ENCODE peak calls at places on chromosome 3, in ten cellular contexts. M is K562, Q is endothelial cell of umbilical vein, Z is GM06990, H is Panc1, A is psoas muscle, S is gastrocnemius medialis, W is body of pancreas, P is bronchial epithelial cell, I is heart right ventricle. R is an unnamed sample. For H3K27me3, the result is how much of the 10 kb centered on the place peaks cover.

GRCh38 chr3:80187981-80188380 is 420.2 kb upstream of the ROBO1 start:
- DNase-seq in I (no peak), Q (no peak), A (no peak), M (no peak), S (no peak), P (no peak), W (no peak), H (no peak), Z (no peak), R (no peak)

GRCh38 chr3:115693868-115694267 is 70.6 kb downstream of the GAP43 start:
- DNase-seq in A (no peak), H (no peak), I (no peak), M (no peak), P (no peak), Q (no peak), S (no peak), Z (no peak), W (no peak), R (no peak)

GRCh38 chr3:133828576-133829309 is 23.1 kb downstream of the SRPRB start:
- DNase-seq in S (no peak), Q (no peak), W (no peak), M (peak), H (no peak), I (peak), A (no peak), Z (no peak), P (no peak), R (no peak)

GRCh38 chr3:31981206-31982181 is at the start of the genes OSBPL10 and ZNF860:
- DNase-seq in Q (peak), P (peak), A (peak), M (peak), I (peak), S (peak), W (peak), Z (peak), H (no peak), R (peak)

GRCh38 chr3:76724706-76725105 is 315.2 kb upstream of the ROBO2 start:
- DNase-seq in A (no peak), Z (no peak), P (no peak), S (no peak), W (no peak), I (no peak), M (no peak), H (no peak), Q (no peak), R (no peak)

GRCh38 chr3:143354342-143354741 is 234.8 kb downstream of the CHST2 start:
- DNase-seq in Z (no peak), S (no peak), M (no peak), I (no peak), W (no peak), P (no peak), A (no peak), Q (no peak), H (no peak), R (no peak)

GRCh38 chr3:187889601-187890404 is 144.5 kb upstream of the BCL6 start:
- DNase-seq in A (peak), M (no peak), W (peak), Q (no peak), P (no peak), S (peak), Z (no peak), I (no peak), H (no peak), R (no peak)

GRCh38 chr3:2540115-2540514 is 441.4 kb downstream of the CNTN4 start:
- DNase-seq in M (no peak), A (no peak), W (no peak), S (no peak), Z (no peak), P (no peak), I (no peak), H (no peak), Q (no peak), R (no peak)

GRCh38 chr3:87706176-87706575 is 352.6 kb downstream of the CGGBP1 start:
- DNase-seq in Q (no peak), H (no peak), Z (no peak), I (no peak), S (no peak), M (no peak), A (no peak), W (no peak), P (peak), R (no peak)

GRCh38 chr3:165617134-165617533 is 220.1 kb downstream of the BCHE start:
- DNase-seq in M (no peak), Z (no peak), Q (no peak), P (peak), I (no peak), S (no peak), H (no peak), W (no peak), A (no peak), R (no peak)

DNA sequence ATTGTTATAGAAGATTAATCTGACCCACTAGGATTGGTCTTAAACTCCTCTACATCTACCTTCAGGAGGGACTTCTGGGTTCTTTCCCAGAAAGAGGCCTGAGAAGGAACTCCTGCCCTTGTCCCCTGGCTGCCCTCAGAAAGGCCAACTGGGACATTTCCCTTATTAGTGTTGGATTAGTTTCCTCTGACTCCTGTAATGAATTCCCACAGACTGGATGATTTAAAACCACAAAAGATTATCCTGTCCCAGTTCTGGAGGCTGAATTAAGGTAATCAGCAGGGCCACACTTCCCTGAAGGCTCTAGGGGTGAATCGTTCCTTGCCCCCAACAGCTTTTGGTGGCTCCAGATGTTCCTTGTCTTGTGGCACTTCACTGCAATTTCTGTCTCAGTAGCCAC is 102.8 kb upstream of the NMNAT3 start:
- DNase-seq in S (no peak), M (no peak), P (no peak), Z (no peak), W (no peak), I (no peak), A (no peak), Q (no peak), H (no peak), R (no peak)
- H3K27me3 ChIP-seq in S (under half), M (under half), P (under half), Z (under half), W (under half), I (under half), A (under half), Q (under half), H (under half), R (under half)

GRCh38 chr3:127134887-127135240 is 58.1 kb upstream of the PRR23E start:
- DNase-seq in A (no peak), H (no peak), M (no peak), W (no peak), P (no peak), Q (no peak), S (no peak), Z (no peak), I (no peak), R (no peak)
- H3K27me3 ChIP-seq in A (under half), H (under half), M (half or more), W (under half), P (under half), Q (under half), S (under half), Z (under half), I (under half), R (under half)

GRCh38 chr3:101255441-101255840 is 64.9 kb downstream of the IMPG2 start:
- DNase-seq in S (no peak), Z (no peak), A (no peak), M (no peak), I (no peak), W (no peak), P (no peak), H (no peak), Q (no peak), R (no peak)
- H3K27me3 ChIP-seq in S (under half), Z (under half), A (under half), M (under half), I (under half), W (under half), P (under half), H (under half), Q (under half), R (under half)

DNA sequence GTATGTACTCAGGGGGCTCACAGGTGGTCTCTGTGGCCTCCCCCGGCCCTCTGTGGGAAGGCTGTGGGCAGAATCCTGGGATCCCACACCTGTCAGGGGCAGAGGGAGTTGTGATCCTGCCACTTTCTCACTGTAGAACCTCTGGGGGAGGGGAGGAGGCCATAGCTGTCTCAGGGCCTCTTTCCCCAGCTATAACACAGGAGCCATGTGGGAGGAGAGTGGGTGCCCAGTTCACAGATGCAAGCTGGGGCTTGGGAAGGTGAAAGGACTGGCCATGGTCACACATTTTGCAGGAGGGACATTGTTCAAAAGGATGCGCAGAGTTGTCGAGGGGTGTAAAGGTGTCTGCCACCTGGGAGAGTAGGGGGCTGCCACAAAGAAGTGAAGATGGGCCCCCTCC is 11.7 kb downstream of the MAPKAPK3 start:
- DNase-seq in I (no peak), Q (no peak), A (no peak), S (no peak), W (no peak), P (no peak), M (no peak), H (no peak), Z (no peak), R (no peak)
- H3K27me3 ChIP-seq in I (under half), Q (under half), A (under half), S (under half), W (under half), P (under half), M (under half), H (under half), Z (under half), R (under half)

DNA sequence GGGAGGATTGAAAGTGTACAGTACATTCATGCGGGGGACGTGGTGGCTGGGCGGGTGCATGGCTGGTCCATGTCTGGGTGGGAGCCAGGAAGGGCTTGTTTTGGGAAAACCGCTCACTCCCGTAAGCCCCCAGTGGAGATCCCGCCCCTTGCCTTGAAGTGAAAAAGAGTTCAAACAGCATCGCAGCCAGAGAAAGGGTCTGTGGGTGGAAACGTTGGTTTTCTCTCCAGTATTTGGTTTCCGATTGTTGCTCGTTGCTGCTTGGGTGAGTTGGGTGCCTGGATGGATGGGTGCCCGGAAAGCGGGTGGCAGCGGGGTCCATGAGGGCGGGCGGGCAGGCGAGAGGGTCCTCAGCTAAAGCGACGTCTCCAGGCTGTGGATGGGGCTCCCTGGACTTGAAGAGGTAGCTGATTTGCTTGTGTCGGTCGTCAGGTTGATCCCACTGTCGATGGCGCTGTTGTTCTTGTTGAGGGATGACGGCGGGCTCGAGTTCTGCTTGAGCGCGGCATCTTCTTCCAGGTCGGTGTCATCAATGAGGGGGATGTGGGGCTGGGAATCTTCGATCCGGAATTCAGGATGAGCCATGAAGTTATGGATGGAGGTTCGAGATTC is 7.7 kb upstream of the SEC13 start:
- DNase-seq in H (no peak), Q (no peak), A (peak), S (no peak), W (no peak), M (no peak), I (no peak), P (no peak), Z (no peak), R (no peak)
- H3K27me3 ChIP-seq in H (under half), Q (under half), A (under half), S (under half), W (under half), M (half or more), I (under half), P (under half), Z (under half), R (under half)

DNA sequence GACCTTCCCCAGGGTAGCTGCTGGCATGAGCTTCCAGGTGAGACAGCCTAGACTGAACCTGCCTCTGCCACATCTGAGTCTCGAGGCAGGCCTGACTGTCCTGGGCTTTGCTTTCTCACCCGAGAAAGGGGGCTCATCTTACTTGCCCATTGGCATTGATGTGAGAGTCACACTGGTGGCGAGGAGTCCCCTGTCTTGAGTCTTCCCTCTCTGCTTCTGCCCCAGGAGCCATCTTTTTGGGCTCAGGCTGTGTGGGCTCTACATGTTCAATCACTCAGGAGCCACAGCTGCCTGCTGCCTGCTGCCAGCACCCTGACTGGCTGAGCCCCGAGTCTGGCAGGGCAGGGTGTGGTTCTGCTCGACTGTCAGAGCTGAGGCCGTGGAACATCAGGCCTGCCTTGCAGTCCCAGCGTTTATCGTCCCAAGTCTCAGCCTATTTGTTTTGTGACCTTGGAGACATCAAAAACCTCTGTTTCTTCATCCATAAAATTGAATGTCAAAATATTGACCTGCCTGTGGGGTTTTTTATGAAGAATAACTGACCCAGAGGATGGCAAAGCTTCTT is 132.5 kb downstream of the DNAJB8 start:
- DNase-seq in I (no peak), H (no peak), P (no peak), Z (no peak), A (peak), Q (no peak), S (no peak), W (no peak), M (no peak), R (no peak)
- H3K27me3 ChIP-seq in I (under half), H (under half), P (under half), Z (under half), A (under half), Q (under half), S (under half), W (under half), M (under half), R (under half)

GRCh38 chr3:134952372-134952771 is 157.3 kb downstream of the EPHB1 start:
- DNase-seq in A (no peak), Z (no peak), H (no peak), M (no peak), W (no peak), I (no peak), S (no peak), Q (no peak), P (no peak), R (no peak)
- H3K27me3 ChIP-seq in A (under half), Z (under half), H (under half), M (under half), W (under half), I (under half), S (under half), Q (under half), P (under half), R (under half)

GRCh38 chr3:158100681-158101080 is 5.5 kb downstream of the SHOX2 start:
- DNase-seq in I (no peak), A (no peak), H (no peak), Z (no peak), Q (no peak), M (no peak), P (no peak), S (no peak), W (no peak), R (no peak)

GRCh38 chr3:158097141-158097540 is 9.1 kb downstream of the SHOX2 start:
- DNase-seq in M (no peak), H (no peak), I (no peak), Q (no peak), P (no peak), W (no peak), A (no peak), S (no peak), Z (peak), R (no peak)

GRCh38 chr3:158095302-158095997 is 10.8 kb downstream of the SHOX2 start:
- DNase-seq in I (no peak), P (no peak), Z (peak), W (no peak), S (no peak), Q (peak), M (no peak), H (no peak), A (no peak), R (no peak)

GRCh38 chr3:158098834-158099424 is 7.3 kb downstream of the SHOX2 start:
- DNase-seq in I (no peak), H (no peak), W (no peak), A (no peak), Q (no peak), P (no peak), M (no peak), Z (no peak), S (no peak), R (no peak)

DNA sequence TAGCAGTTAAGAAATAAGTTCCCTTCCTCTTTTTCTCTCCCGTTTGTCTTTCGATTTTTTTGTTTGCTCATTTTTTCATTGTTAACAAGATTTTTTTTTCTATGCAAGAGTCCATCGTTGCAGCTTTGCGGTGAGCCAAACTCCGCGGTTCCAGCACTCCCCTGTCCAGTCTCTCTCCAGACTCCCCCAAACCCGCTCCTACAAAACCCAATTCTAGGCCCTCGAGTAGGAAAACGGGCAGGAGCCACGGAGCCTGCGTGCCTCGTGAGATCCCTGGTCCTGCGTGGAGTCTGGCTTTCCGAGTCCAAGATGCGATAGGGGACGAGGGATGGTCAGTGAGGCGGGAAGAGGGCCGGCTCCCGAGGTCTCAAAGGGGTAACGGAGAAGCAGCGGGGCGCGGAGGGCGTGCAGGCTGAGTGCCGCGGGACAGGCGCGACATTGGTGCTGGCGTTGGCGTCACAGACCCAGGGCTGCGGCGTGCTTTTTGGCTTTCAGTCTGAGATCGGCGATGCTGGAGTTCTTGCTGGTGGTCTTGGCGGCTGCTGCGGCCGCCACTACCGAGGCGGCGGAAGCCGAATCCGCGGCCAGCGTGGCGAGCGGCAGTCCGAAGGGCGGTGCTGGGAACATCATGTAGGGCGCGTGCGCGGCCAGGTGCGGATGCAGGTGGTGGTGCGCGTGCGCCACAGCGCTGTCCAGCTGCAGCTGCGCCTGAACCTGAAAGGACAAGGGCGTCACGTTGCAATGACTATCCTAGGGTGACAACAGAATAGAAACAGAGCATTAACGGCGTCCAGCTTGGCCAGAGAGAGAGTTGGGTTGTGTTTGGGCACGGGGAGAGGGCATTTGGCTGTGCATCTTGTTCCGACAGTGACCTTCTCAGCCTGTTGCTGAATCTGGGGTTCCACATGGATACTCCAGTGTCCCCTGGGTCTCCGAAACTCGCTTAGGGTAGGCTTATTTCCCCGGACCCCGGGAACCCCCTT is 8.4 kb downstream of the SHOX2 start:
- DNase-seq in I (peak), A (peak), H (no peak), W (peak), Z (peak), Q (peak), M (no peak), P (peak), S (no peak), R (peak)
- H3K27me3 ChIP-seq in I (half or more), A (under half), H (under half), W (under half), Z (under half), Q (half or more), M (under half), P (half or more), S (half or more), R (under half)

GRCh38 chr3:12002912-12003311 is 1.3 kb upstream of the SYN2 start:
- DNase-seq in Z (no peak), M (no peak), Q (no peak), I (no peak), P (no peak), H (no peak), W (no peak), S (no peak), A (no peak), R (no peak)
- H3K27me3 ChIP-seq in Z (under half), M (under half), Q (under half), I (half or more), P (under half), H (under half), W (under half), S (under half), A (under half), R (under half)